ENCODE peak calls at places on chromosomes 5 and 9, in nine cellular contexts. S is T follicular helper cell; H is activated CD8-positive, alpha-beta memory T cell treated with anti-CD3 and anti-CD28 coated beads, Interleukin-2, amount 10 ng/mL, durations not matched to agents 7 days and 5 days; X is pancreas; P is effector memory CD8-positive, alpha-beta T cell; G is GM04504; D is D341Med; R is activated T-helper 1 cell treated with anti-CD3 and anti-CD28 coated beads, Interleukin-12 subunit alpha, Interleukin-12 subunit beta, Interleukin-2, Interleukin-4 antibody, amounts not matched to agents 30 ng/mL and 10 ng/mL and 1 ng/mL, durations not matched to agents 14 hours and 24 hours and 36 hours; J is RCC 7860. L is an unnamed sample.

GRCh38 chr5:100992354-100992753 is 89.3 kb upstream of the ST8SIA4 start:
- DNase-seq in S (no peak), H (no peak), X (no peak), P (no peak), G (no peak), D (no peak), R (no peak), J (no peak), L (no peak)

GRCh38 chr9:89171693-89172092 is 6.9 kb downstream of the SHC3 start:
- DNase-seq in S (no peak), H (no peak), X (no peak), P (no peak), G (no peak), D (no peak), R (no peak), J (no peak), L (no peak)

GRCh38 chr9:136255166-136255538 is 9.5 kb upstream of the QSOX2 start:
- DNase-seq in S (no peak), H (no peak), X (peak; percentile 45), P (no peak), G (no peak), D (no peak), R (no peak), J (peak; percentile 36), L (no peak)

GRCh38 chr5:102561894-102562760 is 63.3 kb upstream of the SLCO6A1 start:
- DNase-seq in S (no peak), H (no peak), X (no peak), P (no peak), G (no peak), D (peak; percentile 48), R (no peak), J (no peak), L (no peak)

GRCh38 chr9:70135176-70135575 is 91.5 kb downstream of the MAMDC2 start:
- DNase-seq in S (no peak), H (no peak), X (no peak), P (no peak), G (no peak), D (no peak), R (no peak), J (no peak), L (no peak)

GRCh38 chr9:89890326-89890980 is 285.6 kb downstream of the GADD45G start:
- DNase-seq in S (no peak), H (no peak), X (no peak), P (no peak), G (no peak), D (no peak), R (no peak), J (no peak), L (no peak)

GRCh38 chr9:72462340-72462739 is 59.1 kb upstream of the TMC1 start:
- DNase-seq in S (no peak), H (no peak), X (no peak), P (no peak), G (no peak), D (no peak), R (no peak), J (peak; percentile 55), L (no peak)

GRCh38 chr5:127290946-127291763 is 559 bp downstream of the MEGF10 start:
- DNase-seq in S (no peak), H (no peak), X (peak; percentile 13), P (no peak), G (no peak), D (no peak), R (no peak), J (no peak), L (no peak)

GRCh38 chr9:134325813-134326753 is at the start of gene RXRA:
- DNase-seq in S (peak; percentile 57), H (no peak), X (peak; percentile 92), P (peak; percentile 64), G (peak; percentile 69), D (peak; percentile 92), R (no peak), J (peak; percentile 74), L (peak; percentile 72)

GRCh38 chr9:93893899-93894690 is 61.1 kb downstream of the BARX1 start:
- DNase-seq in S (no peak), H (peak; percentile 23), X (peak; percentile 87), P (no peak), G (no peak), D (peak; percentile 8), R (no peak), J (no peak), L (no peak)

GRCh38 chr5:107821288-107821687 is 150.6 kb upstream of the EFNA5 start:
- DNase-seq in S (no peak), H (no peak), X (no peak), P (no peak), G (no peak), D (no peak), R (no peak), J (no peak), L (no peak)

GRCh38 chr9:126016579-126017290 is 269.6 kb downstream of the PBX3 start:
- DNase-seq in S (no peak), H (no peak), X (no peak), P (no peak), G (no peak), D (peak; percentile 80), R (no peak), J (no peak), L (no peak)

GRCh38 chr9:3331801-3332200 is 194.0 kb downstream of the RFX3 start:
- DNase-seq in S (no peak), H (no peak), X (no peak), P (no peak), G (no peak), D (peak; percentile 32), R (no peak), J (no peak), L (no peak)

GRCh38 chr9:752681-753200 is 88.8 kb upstream of the DMRT1 start:
- DNase-seq in S (no peak), H (no peak), X (no peak), P (no peak), G (no peak), D (no peak), R (no peak), J (peak; percentile 5), L (no peak)

L was measured in T-helper 22 cell.